ENCODE peak calls at places on chromosome 14, in five cellular contexts. H is sigmoid colon, S is A549, R is transverse colon, D is stomach. K is an unnamed sample.

GRCh38 chr14:96754845-96755184 is 42.4 kb upstream of the VRK1 start:
- DNase-seq in H (peak), S (no peak), R (no peak), D (no peak), K (no peak)

GRCh38 chr14:34450958-34451357 is 11.1 kb downstream of the SPTSSA start:
- DNase-seq in H (no peak), S (no peak), R (no peak), D (no peak), K (no peak)

GRCh38 chr14:64649383-64649998 is 54.7 kb upstream of the PLEKHG3 start:
- DNase-seq in H (peak), S (no peak), R (peak), D (no peak), K (peak)

GRCh38 chr14:55671641-55672040 is 91.6 kb downstream of the KTN1 start:
- DNase-seq in H (no peak), S (no peak), R (no peak), D (no peak), K (no peak)

GRCh38 chr14:33617154-33617553 is 333.7 kb downstream of the EGLN3 start:
- DNase-seq in H (no peak), S (no peak), R (no peak), D (no peak), K (no peak)

GRCh38 chr14:41785696-41786095 is 179.0 kb downstream of the LRFN5 start:
- DNase-seq in H (no peak), S (peak), R (no peak), D (no peak), K (no peak)

GRCh38 chr14:99729991-99730875 is 46.1 kb downstream of the CYP46A1 start:
- DNase-seq in H (peak), S (peak), R (peak), D (peak), K (peak)

GRCh38 chr14:89926709-89927108 is 27.8 kb downstream of the EFCAB11 start:
- DNase-seq in H (no peak), S (no peak), R (no peak), D (no peak), K (no peak)

GRCh38 chr14:35331605-35332516 is 39.7 kb downstream of the PSMA6 start:
- DNase-seq in H (no peak), S (no peak), R (peak), D (peak), K (no peak)

GRCh38 chr14:40760703-40761102 is 846.0 kb upstream of the LRFN5 start:
- DNase-seq in H (no peak), S (no peak), R (no peak), D (no peak), K (no peak)

GRCh38 chr14:54211562-54212308 is 185.1 kb upstream of the CDKN3 start:
- DNase-seq in H (no peak), S (peak), R (no peak), D (no peak), K (no peak)

GRCh38 chr14:54890794-54891193 is 11.8 kb downstream of the GCH1 start:
- DNase-seq in H (no peak), S (no peak), R (no peak), D (no peak), K (no peak)

GRCh38 chr14:36055681-36056225 is 120.8 kb downstream of the PTCSC3 start:
- DNase-seq in H (no peak), S (no peak), R (no peak), D (no peak), K (no peak)

GRCh38 chr14:68506645-68507405 is 286.0 kb downstream of the ZFP36L1 start:
- DNase-seq in H (no peak), S (no peak), R (no peak), D (peak), K (no peak)

GRCh38 chr14:24058951-24059475 is 7.2 kb downstream of the CARMIL3 start:
- DNase-seq in H (peak), S (no peak), R (no peak), D (no peak), K (no peak)

GRCh38 chr14:35944847-35945246 is 118.7 kb downstream of the BRMS1L start:
- DNase-seq in H (no peak), S (peak), R (peak), D (no peak), K (no peak)

GRCh38 chr14:35576260-35576659 is 42.3 kb downstream of the INSM2 start:
- DNase-seq in H (no peak), S (no peak), R (no peak), D (no peak), K (no peak)

GRCh38 chr14:63237791-63238190 is 33.5 kb downstream of the RHOJ start:
- DNase-seq in H (no peak), S (no peak), R (no peak), D (no peak), K (no peak)

GRCh38 chr14:57009585-57010515 is 199.6 kb upstream of the OTX2 start:
- DNase-seq in H (no peak), S (no peak), R (no peak), D (no peak), K (no peak)

GRCh38 chr14:91310620-91311283 is 66.2 kb upstream of the GPR68 start:
- DNase-seq in H (no peak), S (no peak), R (no peak), D (no peak), K (no peak)

GRCh38 chr14:27278341-27278740 is 680.5 kb upstream of the NOVA1 start:
- DNase-seq in H (no peak), S (no peak), R (no peak), D (no peak), K (no peak)
- TF ChIP-seq EP300 in H (no peak), S (no peak), R (no peak), D (no peak), K (no peak)

GRCh38 chr14:71322660-71323250 is 415.5 kb downstream of the PCNX1 start:
- DNase-seq in H (no peak), S (peak), R (no peak), D (no peak), K (no peak)

GRCh38 chr14:71319646-71320045 is 412.4 kb downstream of the PCNX1 start:
- DNase-seq in H (no peak), S (peak), R (no peak), D (no peak), K (no peak)

GRCh38 chr14:71320107-71320733 is 413.0 kb downstream of the PCNX1 start:
- DNase-seq in H (peak), S (peak), R (peak), D (peak), K (peak)

GRCh38 chr14:71321556-71322315 is 414.5 kb downstream of the PCNX1 start:
- DNase-seq in H (no peak), S (peak), R (no peak), D (no peak), K (no peak)

DNA sequence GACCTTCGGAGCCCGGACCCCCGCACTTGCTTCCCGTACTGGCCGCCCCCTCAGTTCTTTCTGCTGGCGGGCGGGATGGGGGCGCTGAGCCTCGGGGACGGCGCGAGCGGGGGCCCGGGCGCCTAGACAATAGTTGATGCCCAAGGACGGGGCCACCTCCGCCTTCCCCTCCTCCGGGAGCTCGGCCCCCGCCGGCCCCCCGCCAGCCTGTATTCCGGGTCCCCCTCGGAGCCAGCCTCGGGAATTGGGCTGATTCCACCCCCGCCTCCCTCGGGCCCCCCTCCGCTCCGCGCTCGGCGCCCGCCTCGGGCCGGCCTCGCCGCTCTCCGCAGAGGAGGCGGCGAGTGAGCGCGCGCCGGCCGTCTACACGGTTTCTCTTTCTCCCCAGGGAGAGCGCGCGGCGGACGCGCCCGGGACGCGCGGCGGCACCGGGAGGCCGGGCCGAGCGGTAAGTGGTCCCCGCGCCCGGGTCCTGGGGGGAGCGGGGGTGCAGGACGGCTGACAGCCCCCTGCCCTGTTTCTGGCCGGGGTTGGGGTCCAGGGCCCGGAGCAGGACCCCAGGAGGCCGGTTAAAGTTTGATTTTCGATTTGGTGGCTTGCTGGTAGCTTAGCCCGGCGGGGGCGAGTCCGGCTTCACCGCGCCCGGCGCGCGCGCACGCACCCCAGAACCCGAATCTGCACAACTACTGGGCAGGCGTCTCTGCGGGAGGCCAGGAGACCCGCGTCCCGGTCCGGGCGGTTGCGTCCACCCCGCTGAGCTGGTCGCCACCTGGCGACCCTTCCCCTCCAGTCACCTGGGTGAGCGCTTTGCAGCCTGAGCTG is 413.7 kb downstream of the PCNX1 start:
- DNase-seq in H (peak), S (peak), R (peak), D (peak), K (peak)
- TF ChIP-seq POLR2A in H (peak), S (no peak), R (peak), D (no peak), K (peak)

GRCh38 chr14:105568859-105569766 is 42.7 kb downstream of the TMEM121 start:
- DNase-seq in H (no peak), S (no peak), R (no peak), D (no peak), K (no peak)
- TF ChIP-seq EP300 in H (no peak), S (no peak), R (no peak), D (no peak), K (no peak)

DNA sequence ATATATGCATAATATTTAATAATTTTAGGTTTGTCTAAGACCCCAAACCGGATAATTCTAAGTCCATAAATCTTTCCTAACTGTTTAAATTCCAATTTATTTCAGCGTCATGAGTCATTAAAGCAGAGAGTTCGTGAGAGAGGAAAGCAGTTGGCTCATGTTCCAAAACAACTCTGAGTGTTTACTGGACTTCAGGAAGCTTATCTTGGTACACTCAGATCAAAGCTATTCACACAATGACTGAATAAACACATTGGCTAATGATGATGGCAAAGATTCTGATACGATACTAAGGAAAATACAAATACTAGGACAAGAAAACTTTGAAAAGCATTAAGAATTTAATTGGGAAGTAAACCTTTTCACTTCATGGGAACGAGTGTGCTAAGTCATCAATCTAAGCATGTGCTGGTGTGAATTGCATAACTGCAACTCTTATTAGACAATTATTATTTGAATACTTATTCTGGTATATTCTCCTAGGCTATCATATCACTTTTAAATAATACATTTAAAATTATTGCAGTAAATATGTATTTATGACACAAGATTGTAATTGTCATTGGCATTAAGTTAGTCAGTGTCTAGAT is 34.8 kb upstream of the CLEC14A start:
- DNase-seq in H (no peak), S (no peak), R (no peak), D (no peak), K (no peak)
- TF ChIP-seq POLR2A in H (no peak), S (no peak), R (no peak), D (no peak), K (no peak)

DNA sequence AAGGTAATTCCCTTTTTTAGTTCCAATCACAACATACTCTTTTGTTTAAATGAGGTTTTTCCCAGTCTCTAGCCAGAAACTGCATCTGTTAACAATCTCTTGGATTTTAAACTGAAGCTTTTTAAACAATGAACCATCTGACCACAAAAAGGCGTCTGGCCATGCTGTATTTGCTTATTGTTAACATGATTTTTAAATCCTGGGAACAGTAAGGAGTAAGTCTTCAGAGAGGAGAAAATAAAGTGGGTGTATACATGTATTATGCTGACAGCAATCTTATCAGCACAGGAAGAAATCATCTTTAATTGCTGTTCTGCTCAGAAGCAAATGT is 106.2 kb downstream of the DAAM1 start:
- DNase-seq in H (no peak), S (no peak), R (no peak), D (no peak), K (no peak)
- TF ChIP-seq EP300 in H (no peak), S (no peak), R (no peak), D (no peak), K (no peak)

DNA sequence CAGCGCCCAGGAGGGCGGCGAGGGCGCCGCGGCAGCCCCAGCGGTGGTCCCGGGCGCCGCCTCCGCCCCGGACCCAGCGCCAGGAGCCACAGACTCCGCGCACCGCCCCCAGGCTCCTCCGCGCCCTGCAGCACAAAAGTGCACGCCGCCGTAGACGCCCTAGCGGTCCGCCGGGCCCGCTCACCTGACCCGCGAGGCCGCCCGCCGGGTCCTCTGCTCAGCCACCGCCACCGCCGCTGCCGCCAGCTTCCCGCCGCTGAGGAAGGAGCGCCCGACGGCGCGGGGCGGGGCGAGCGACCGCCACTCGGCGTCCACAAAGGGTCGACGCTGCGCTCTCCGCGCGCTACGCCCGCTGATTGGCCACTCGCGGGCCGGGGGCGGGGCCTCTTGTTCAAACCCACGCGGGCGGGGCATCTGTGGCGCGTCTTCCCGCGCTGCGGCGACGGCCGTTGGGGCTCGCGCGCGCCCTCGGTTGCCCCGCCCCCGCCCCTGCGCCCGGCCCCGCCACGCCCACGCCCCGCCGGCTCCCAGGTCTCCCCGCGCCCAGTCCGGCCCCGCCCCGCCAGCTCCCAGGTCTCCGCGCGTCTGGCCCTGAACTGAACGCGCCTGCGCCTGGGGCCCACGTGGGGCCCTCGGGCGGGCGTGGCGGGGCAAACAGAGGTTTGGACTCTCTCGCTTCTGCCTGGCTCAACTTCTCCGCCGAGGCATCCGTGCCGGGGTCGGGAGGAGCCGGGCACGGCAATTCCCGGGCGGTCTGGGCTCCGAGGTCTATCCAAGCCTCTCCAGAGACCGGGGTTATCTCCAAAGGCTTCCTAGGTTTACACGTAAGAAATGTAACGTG is at the start of gene CDCA4:
- DNase-seq in H (peak), S (peak), R (peak), D (peak), K (peak)
- TF ChIP-seq POLR2A in H (peak), S (peak), R (peak), D (no peak), K (peak)

GRCh38 chr14:101054671-101055070 is 151.1 kb upstream of the RTL1 start:
- DNase-seq in H (no peak), S (no peak), R (no peak), D (no peak), K (no peak)
- TF ChIP-seq EP300 in H (no peak), S (no peak), R (no peak), D (no peak), K (no peak)

DNA sequence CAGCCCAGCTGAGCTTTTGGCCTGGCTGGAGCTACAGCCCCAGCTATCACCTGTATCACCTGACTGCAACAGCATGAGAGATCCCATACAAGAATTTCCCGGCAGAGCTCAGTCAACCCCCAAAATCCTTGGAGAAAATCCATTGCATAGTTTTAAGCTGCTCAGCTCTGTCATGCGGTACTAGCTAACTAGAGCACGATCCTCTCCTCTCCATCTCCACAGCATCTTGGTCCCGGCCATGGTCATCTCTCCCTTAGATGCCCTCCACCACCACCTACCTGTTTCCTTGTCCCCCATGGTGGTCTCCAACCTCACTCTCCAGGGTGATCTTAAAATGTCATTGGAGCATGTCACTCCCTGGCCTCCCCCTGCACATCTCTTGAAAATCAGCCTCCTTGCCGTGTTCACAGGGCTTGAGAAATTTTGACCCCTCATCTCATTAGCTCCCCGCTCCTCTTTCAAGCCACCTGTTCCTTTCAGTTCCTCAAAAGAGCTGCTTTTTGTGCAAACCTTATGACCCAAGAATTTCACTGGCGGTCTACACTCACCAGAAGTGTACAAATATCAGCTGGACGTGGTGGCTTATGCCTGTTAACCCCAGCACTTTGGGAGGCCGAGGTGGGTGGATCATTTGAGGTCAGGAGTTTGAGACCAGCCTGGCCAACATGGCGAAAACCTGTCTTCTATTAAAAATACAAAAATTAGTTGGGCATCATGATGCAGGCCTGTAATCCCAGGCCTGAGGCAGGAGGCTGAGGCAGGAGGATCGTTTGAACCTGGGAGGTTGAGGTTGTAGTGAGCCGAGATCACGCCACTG is 8.1 kb upstream of the CLMN start:
- DNase-seq in H (no peak), S (no peak), R (peak), D (no peak), K (no peak)
- TF ChIP-seq POLR2A in H (no peak), S (no peak), R (no peak), D (no peak), K (no peak)

K was measured in ovary.